ENCODE peak calls at places on chromosomes 13 and 19, in four cellular contexts. D, B, M and K are unnamed samples.
A peak's percentile ranks its signal among the peaks of the same experiment; 100 is the strongest.

GRCh38 chr19:42469311-42470239 is 26.8 kb upstream of the CXCL17 start:
- DNase-seq in D (no peak), B (no peak), M (no peak), K (no peak)

GRCh38 chr13:113654591-113655357 is 3.2 kb downstream of the ATP4B start:
- DNase-seq in D (peak; percentile 42), B (peak; percentile 5), M (no peak), K (no peak)

GRCh38 chr13:22040810-22041364 is 370.0 kb downstream of the FGF9 start:
- DNase-seq in D (no peak), B (no peak), M (no peak), K (no peak)

GRCh38 chr19:17797397-17798201 is 2.7 kb downstream of the B3GNT3 start:
- DNase-seq in D (no peak), B (no peak), M (peak; percentile 85), K (no peak)

GRCh38 chr13:113665582-113666323 is 1.3 kb upstream of the GRK1 start:
- DNase-seq in D (peak; percentile 56), B (peak; percentile 9), M (no peak), K (no peak)

GRCh38 chr19:46478356-46478986 is 7.1 kb upstream of the PNMA8A start:
- DNase-seq in D (no peak), B (no peak), M (no peak), K (no peak)

GRCh38 chr13:23350009-23350408 is 83.5 kb downstream of the SACS start:
- DNase-seq in D (no peak), B (no peak), M (no peak), K (no peak)

GRCh38 chr13:96844195-96844594 is 150.1 kb downstream of the OXGR1 start:
- DNase-seq in D (no peak), B (no peak), M (no peak), K (no peak)

GRCh38 chr19:11324748-11325389 is 14.6 kb downstream of the RAB3D start:
- DNase-seq in D (no peak), B (no peak), M (no peak), K (no peak)

GRCh38 chr13:69857188-69857821 is 250.3 kb upstream of the ATXN8OS start:
- DNase-seq in D (no peak), B (no peak), M (no peak), K (no peak)

GRCh38 chr19:17522988-17523872 is 11.8 kb downstream of the PGLS start:
- DNase-seq in D (peak; percentile 74), B (peak; percentile 48), M (no peak), K (peak; percentile 50)

GRCh38 chr13:26602783-26603182 is 45.3 kb downstream of the WASF3 start:
- DNase-seq in D (no peak), B (no peak), M (no peak), K (no peak)

GRCh38 chr19:47637550-47637949 is 28.6 kb downstream of the BICRA start:
- DNase-seq in D (no peak), B (no peak), M (no peak), K (no peak)

GRCh38 chr19:23075031-23075733 is 41.6 kb upstream of the ZNF730 start:
- DNase-seq in D (peak; percentile 76), B (no peak), M (no peak), K (peak; percentile 58)

GRCh38 chr19:884420-885211 is 8.4 kb downstream of the MED16 start:
- DNase-seq in D (no peak), B (no peak), M (no peak), K (no peak)

GRCh38 chr13:59435024-59435423 is 728.7 kb downstream of the DIAPH3 start:
- DNase-seq in D (no peak), B (no peak), M (no peak), K (no peak)

GRCh38 chr13:27183561-27184147 is 12.0 kb upstream of the USP12 start:
- DNase-seq in D (no peak), B (no peak), M (peak; percentile 54), K (no peak)

GRCh38 chr19:6126335-6126974 is 9.0 kb upstream of the ACSBG2 start:
- DNase-seq in D (no peak), B (no peak), M (peak; percentile 32), K (no peak)

GRCh38 chr19:30160996-30161655 is 211.1 kb upstream of the ZNF536 start:
- DNase-seq in D (no peak), B (no peak), M (no peak), K (no peak)

GRCh38 chr19:53466726-53467125 is 807 bp upstream of the ZNF813 start:
- DNase-seq in D (no peak), B (no peak), M (no peak), K (no peak)

GRCh38 chr13:36801035-36801434 is 18.0 kb upstream of the RFXAP start:
- DNase-seq in D (no peak), B (no peak), M (no peak), K (no peak)

GRCh38 chr19:369256-369655 is 24.7 kb upstream of the MIER2 start:
- DNase-seq in D (no peak), B (no peak), M (no peak), K (no peak)

GRCh38 chr13:51645154-51645650 is 60.9 kb downstream of the WDFY2 start:
- DNase-seq in D (no peak), B (no peak), M (no peak), K (no peak)

GRCh38 chr19:16457195-16457953 is 14.4 kb downstream of the EPS15L1 start:
- DNase-seq in D (peak; percentile 78), B (peak; percentile 71), M (no peak), K (peak; percentile 66)

GRCh38 chr13:112693831-112694497 is 4.1 kb downstream of the ATP11A start:
- DNase-seq in D (peak; percentile 56), B (no peak), M (no peak), K (no peak)

GRCh38 chr13:96003304-96003703 is 49.9 kb downstream of the UGGT2 start:
- DNase-seq in D (no peak), B (no peak), M (no peak), K (no peak)

GRCh38 chr13:46173656-46174055 is 8.3 kb downstream of the LCP1 start:
- DNase-seq in D (no peak), B (no peak), M (no peak), K (no peak)

GRCh38 chr19:41646589-41647204 is 19.8 kb upstream of the CEACAM4 start:
- DNase-seq in D (no peak), B (no peak), M (no peak), K (no peak)

GRCh38 chr19:5165697-5166019 is 175.0 kb downstream of the PTPRS start:
- DNase-seq in D (no peak), B (no peak), M (no peak), K (no peak)

GRCh38 chr13:110706570-110707378 is 858 bp upstream of the CARS2 start:
- DNase-seq in D (no peak), B (no peak), M (no peak), K (no peak)

GRCh38 chr13:110702591-110703526 is 3.1 kb downstream of the CARS2 start:
- DNase-seq in D (peak; percentile 50), B (peak; percentile 75), M (no peak), K (no peak)

GRCh38 chr13:110705356-110705825 is 525 bp downstream of the CARS2 start:
- DNase-seq in D (no peak), B (no peak), M (no peak), K (no peak)

GRCh38 chr13:110702089-110702488 is 3.8 kb downstream of the CARS2 start:
- DNase-seq in D (no peak), B (no peak), M (no peak), K (no peak)

GRCh38 chr13:110705826-110706569 is at the start of gene CARS2:
- DNase-seq in D (peak; percentile 99), B (peak; percentile 95), M (peak; percentile 80), K (peak; percentile 97)
- TF ChIP-seq CTCF in D (no peak), B (peak; percentile 25), M (no peak), K (peak; percentile 28)

DNA sequence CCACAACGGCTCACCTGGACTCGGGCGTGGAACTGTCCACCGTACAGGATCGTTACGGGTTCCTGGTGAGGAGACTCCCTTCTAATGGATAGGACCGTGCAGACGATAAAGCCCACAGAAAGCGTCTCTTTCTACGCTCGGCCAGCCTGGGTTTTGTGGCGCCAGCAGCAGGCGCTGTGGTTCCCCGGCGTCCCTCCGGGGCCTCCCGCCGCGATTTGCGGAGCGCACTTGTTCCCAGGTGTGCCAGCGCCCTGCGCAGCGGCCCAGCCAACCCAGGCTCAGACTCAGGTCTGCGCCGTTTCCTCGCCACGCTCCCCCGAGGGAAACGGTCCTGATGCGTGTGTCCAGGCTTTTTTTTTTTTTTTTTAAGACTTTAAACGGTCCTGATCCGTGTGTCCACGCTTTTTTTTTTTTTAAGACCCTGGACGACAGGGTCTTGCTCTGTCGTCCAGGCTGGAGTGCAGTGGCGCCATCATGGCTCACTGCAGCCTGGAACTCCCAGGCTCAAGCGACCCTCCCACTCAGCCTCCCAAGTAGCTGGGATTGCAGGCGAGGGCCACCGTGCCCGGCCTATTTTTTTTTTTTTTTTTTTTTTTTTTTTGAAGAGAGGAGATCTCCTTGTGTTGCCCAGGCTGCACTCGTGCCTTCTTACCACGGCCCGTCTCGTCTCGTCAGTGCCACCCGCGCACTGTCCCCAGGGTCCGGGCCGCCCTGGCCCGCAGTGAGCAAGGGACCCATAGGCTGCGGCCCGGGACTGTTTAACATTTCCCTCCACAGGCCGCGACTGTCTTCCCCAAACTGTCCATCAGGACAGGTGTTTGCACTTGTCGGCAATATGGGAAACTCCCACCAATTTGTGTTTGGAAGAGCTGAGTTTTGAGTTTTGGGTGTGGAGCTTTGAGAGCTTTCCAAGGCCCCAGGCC is 23.8 kb downstream of the GJA3 start:
- DNase-seq in D (peak; percentile 32), B (no peak), M (peak; percentile 71), K (no peak)
- TF ChIP-seq CTCF in D (no peak), B (no peak), M (no peak), K (peak; percentile 18)

GRCh38 chr19:18867199-18867598 is 28.8 kb downstream of the CERS1 start:
- DNase-seq in D (no peak), B (no peak), M (no peak), K (no peak)

GRCh38 chr19:18865973-18866799 is 29.8 kb downstream of the CERS1 start:
- DNase-seq in D (no peak), B (peak; percentile 56), M (peak; percentile 43), K (peak; percentile 59)

GRCh38 chr19:18867751-18868150 is 28.2 kb downstream of the CERS1 start:
- DNase-seq in D (no peak), B (no peak), M (no peak), K (no peak)

GRCh38 chr19:18865106-18865972 is 30.6 kb downstream of the CERS1 start:
- DNase-seq in D (no peak), B (no peak), M (no peak), K (no peak)

DNA sequence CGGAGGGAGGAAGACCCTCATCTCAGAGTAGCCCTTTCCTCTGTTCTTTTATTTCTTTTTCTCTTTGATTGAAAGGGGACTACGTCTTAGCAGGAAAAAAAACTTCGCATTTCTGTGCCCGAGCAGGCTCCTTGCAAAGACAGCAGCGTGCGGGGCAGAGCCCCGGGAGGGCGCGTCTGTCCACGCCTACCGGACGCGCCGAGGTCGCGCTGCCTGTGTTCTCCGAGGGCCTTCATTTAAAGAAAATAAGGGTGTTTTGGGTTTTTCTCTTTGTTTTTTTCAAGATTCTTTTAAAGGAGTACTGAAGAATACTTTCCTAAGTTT is 29.2 kb downstream of the CERS1 start:
- DNase-seq in D (no peak), B (no peak), M (no peak), K (no peak)
- TF ChIP-seq CTCF in D (no peak), B (no peak), M (no peak), K (peak; percentile 47)

GRCh38 chr13:111458739-111459138 is 138.3 kb downstream of the TEX29 start:
- DNase-seq in D (no peak), B (no peak), M (no peak), K (no peak)

GRCh38 chr13:111459803-111460547 is 139.5 kb downstream of the TEX29 start:
- DNase-seq in D (no peak), B (no peak), M (no peak), K (no peak)

GRCh38 chr13:111461445-111462149 is 141.2 kb downstream of the TEX29 start:
- DNase-seq in D (peak; percentile 33), B (no peak), M (no peak), K (no peak)

GRCh38 chr13:111462221-111462764 is 141.9 kb downstream of the TEX29 start:
- DNase-seq in D (peak; percentile 43), B (no peak), M (no peak), K (no peak)

GRCh38 chr13:111460548-111461444 is 140.4 kb downstream of the TEX29 start:
- DNase-seq in D (peak; percentile 64), B (no peak), M (peak; percentile 24), K (no peak)
- TF ChIP-seq CTCF in D (no peak), B (no peak), M (no peak), K (peak; percentile 21)